ENCODE peak calls at places on chromosomes 1 and 21, in nine cellular contexts. I, C, G, A, M, X, D, Y and U are unnamed samples.

GRCh38 chr1:25695991-25696330 is 79.4 kb downstream of the MAN1C1 start:
- DNase-seq in I (peak; percentile 91), C (peak; percentile 99), G (peak; percentile 73), A (no peak), M (peak; percentile 90), X (peak; percentile 95), D (no peak), Y (no peak), U (no peak)

GRCh38 chr1:76723949-76724348 is 143.3 kb upstream of the ST6GALNAC5 start:
- DNase-seq in I (no peak), C (no peak), G (no peak), A (no peak), M (no peak), X (no peak), D (no peak), Y (no peak), U (no peak)

GRCh38 chr1:14739433-14739832 is 140.9 kb downstream of the KAZN start:
- DNase-seq in I (no peak), C (no peak), G (no peak), A (no peak), M (no peak), X (no peak), D (no peak), Y (peak; percentile 37), U (no peak)

GRCh38 chr1:229781453-229781852 is 155.4 kb downstream of the URB2 start:
- DNase-seq in I (no peak), C (no peak), G (peak; percentile 47), A (no peak), M (no peak), X (no peak), D (no peak), Y (no peak), U (no peak)

GRCh38 chr1:209800984-209801834 is 4.7 kb downstream of the IRF6 start:
- DNase-seq in I (peak; percentile 68), C (peak; percentile 66), G (no peak), A (no peak), M (peak; percentile 13), X (peak; percentile 13), D (no peak), Y (no peak), U (no peak)

GRCh38 chr1:182484531-182485257 is 34.7 kb downstream of the RGSL1 start:
- DNase-seq in I (no peak), C (no peak), G (peak; percentile 10), A (no peak), M (no peak), X (no peak), D (no peak), Y (peak; percentile 31), U (no peak)

GRCh38 chr1:115654663-115655306 is 13.0 kb downstream of the VANGL1 start:
- DNase-seq in I (peak; percentile 57), C (peak; percentile 73), G (no peak), A (peak; percentile 50), M (peak; percentile 37), X (peak; percentile 50), D (no peak), Y (no peak), U (no peak)

GRCh38 chr1:156797212-156797871 is 19.3 kb downstream of the SH2D2A start:
- DNase-seq in I (peak; percentile 66), C (peak; percentile 55), G (peak; percentile 85), A (no peak), M (peak; percentile 55), X (peak; percentile 57), D (no peak), Y (peak; percentile 63), U (no peak)

GRCh38 chr1:12168451-12169160 is 1.8 kb downstream of the TNFRSF1B start:
- DNase-seq in I (no peak), C (no peak), G (no peak), A (no peak), M (no peak), X (peak; percentile 31), D (no peak), Y (no peak), U (no peak)

GRCh38 chr1:109906160-109906838 is 4.3 kb upstream of the CSF1 start:
- DNase-seq in I (no peak), C (no peak), G (no peak), A (no peak), M (no peak), X (no peak), D (no peak), Y (peak; percentile 86), U (no peak)

GRCh38 chr1:50368179-50369007 is 54.9 kb downstream of the DMRTA2 start:
- DNase-seq in I (peak; percentile 18), C (no peak), G (peak; percentile 23), A (peak; percentile 52), M (peak; percentile 9), X (peak; percentile 28), D (no peak), Y (peak; percentile 67), U (no peak)

GRCh38 chr1:89965203-89965900 is 29.6 kb upstream of the ZNF326 start:
- DNase-seq in I (no peak), C (no peak), G (no peak), A (no peak), M (no peak), X (peak; percentile 74), D (no peak), Y (no peak), U (no peak)

GRCh38 chr1:155255243-155256100 is at the start of gene ENTREP3:
- DNase-seq in I (peak; percentile 82), C (peak; percentile 78), G (peak; percentile 83), A (peak; percentile 91), M (peak; percentile 82), X (peak; percentile 87), D (peak; percentile 91), Y (peak; percentile 91), U (peak; percentile 69)

DNA sequence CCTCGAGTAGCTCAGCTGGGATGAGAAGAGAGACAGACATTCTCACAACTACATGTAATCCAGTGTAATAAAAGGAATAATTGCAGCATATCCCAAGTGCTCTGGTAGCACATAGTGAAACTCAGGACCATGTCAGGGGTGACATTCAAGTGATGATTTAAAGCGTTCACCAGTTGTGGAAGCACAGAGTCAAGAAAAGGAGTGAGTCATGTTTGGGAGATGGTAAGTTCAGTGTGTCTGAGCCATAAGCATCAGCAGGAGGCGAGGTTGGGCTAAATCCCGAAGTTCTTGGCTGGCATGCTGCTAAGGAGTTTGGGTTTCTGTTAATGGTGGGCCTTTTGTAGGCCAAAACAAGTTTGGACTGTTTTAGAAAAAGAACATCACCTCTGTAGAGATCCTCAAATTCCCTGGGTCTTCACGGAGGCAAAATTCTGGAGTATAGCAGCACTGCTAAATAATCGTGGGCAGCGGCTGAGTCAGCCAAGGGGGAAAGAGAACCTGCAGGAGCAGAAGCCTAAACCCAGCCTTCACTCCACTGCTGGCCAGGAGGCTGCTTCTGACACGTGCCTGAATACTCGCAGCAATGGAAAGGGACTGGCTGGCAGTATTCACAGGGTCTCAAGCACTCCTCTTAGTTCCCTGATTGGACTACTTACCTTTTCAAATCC is 7.2 kb upstream of the NHLH1 start:
- DNase-seq in I (peak; percentile 13), C (peak; percentile 33), G (no peak), A (no peak), M (peak; percentile 43), X (peak; percentile 7), D (peak; percentile 18), Y (no peak), U (no peak)
- TF ChIP-seq CTCF in I (no peak), C (no peak), G (no peak), A (no peak), M (no peak), X (no peak), D (no peak), Y (no peak), U (no peak)

GRCh38 chr21:44874497-44875331 is 1.2 kb upstream of the PTTG1IP start:
- DNase-seq in I (peak; percentile 67), C (no peak), G (peak; percentile 56), A (peak; percentile 79), M (no peak), X (peak; percentile 39), D (no peak), Y (no peak), U (peak; percentile 55)
- TF ChIP-seq CTCF in I (no peak), C (no peak), G (no peak), A (no peak), M (no peak), X (no peak), D (no peak), Y (no peak), U (no peak)

GRCh38 chr1:67491280-67491679 is 61.1 kb upstream of the SERBP1 start:
- DNase-seq in I (no peak), C (no peak), G (no peak), A (no peak), M (no peak), X (no peak), D (no peak), Y (no peak), U (no peak)

GRCh38 chr1:67493148-67493547 is 62.9 kb upstream of the SERBP1 start:
- DNase-seq in I (no peak), C (no peak), G (no peak), A (no peak), M (no peak), X (no peak), D (no peak), Y (no peak), U (no peak)

GRCh38 chr1:67485046-67485811 is 55.0 kb upstream of the SERBP1 start:
- DNase-seq in I (no peak), C (peak; percentile 36), G (no peak), A (no peak), M (peak; percentile 6), X (no peak), D (no peak), Y (no peak), U (no peak)

GRCh38 chr1:67484492-67484891 is 54.3 kb upstream of the SERBP1 start:
- DNase-seq in I (no peak), C (no peak), G (no peak), A (no peak), M (peak; percentile 45), X (peak; percentile 14), D (no peak), Y (no peak), U (no peak)

GRCh38 chr1:67489643-67490042 is 59.4 kb upstream of the SERBP1 start:
- DNase-seq in I (peak; percentile 46), C (peak; percentile 36), G (peak; percentile 42), A (no peak), M (peak; percentile 19), X (peak; percentile 36), D (no peak), Y (peak; percentile 54), U (no peak)
- TF ChIP-seq CTCF in I (peak; percentile 34), C (peak; percentile 16), G (peak; percentile 55), A (no peak), M (peak; percentile 38), X (peak; percentile 14), D (peak; percentile 37), Y (no peak), U (no peak)

DNA sequence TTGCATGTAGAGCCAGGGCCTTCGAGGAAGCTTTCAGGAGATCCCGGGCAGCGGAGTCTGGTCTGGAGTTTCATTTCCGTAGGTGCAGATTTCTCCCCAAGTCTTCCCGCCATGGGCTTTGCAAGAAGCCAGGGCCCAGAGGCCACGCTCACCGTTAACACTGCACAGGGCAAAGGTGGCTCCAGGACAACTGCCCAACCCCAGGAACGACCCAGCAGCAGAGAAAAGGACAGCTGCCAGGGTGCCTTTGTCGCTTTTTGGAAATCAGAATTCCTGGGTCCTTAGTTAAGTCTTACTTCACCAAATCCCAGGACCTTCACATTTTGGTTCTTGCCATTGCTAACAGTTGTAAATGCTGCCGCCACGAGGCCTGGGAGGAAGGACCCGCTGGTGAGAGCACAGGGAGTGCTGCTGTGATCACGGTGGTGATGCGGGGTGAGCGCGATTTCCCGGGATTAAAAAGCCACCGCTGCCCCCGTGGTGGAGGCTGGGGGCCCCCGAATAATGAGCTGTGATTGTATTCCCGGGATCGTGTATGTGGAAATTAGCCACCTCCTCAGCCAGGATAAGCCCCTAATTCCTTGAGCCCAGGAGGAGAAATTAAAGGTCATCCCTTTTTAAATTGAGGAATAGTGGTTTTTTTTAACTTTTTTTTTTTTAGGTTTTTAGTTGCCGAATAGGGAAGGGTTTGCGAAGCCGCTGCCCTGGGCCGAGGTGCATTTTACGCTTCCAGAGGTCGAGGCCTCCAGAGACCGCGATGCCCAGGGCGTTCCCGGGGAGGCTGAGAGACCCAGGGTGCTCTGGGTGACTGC is 8.2 kb downstream of the SIM2 start:
- DNase-seq in I (peak; percentile 43), C (no peak), G (no peak), A (no peak), M (no peak), X (no peak), D (no peak), Y (peak; percentile 43), U (no peak)
- TF ChIP-seq CTCF in I (no peak), C (no peak), G (no peak), A (no peak), M (peak; percentile 29), X (no peak), D (no peak), Y (no peak), U (no peak)